ENCODE peak calls at places on chromosome 22, in four cellular contexts. U, F, T and V are unnamed samples.

GRCh38 chr22:24819941-24820461 is 14.0 kb downstream of the SGSM1 start:
- DNase-seq in U (no peak), F (no peak), T (no peak), V (no peak)

GRCh38 chr22:44372611-44373010 is 59.9 kb upstream of the SHISAL1 start:
- DNase-seq in F (no peak), T (no peak), U (no peak), V (no peak)

GRCh38 chr22:16933274-16933923 is 74.6 kb downstream of the GAB4 start:
- DNase-seq in T (no peak), U (no peak), F (no peak), V (no peak)

GRCh38 chr22:29473001-29473400 is 7.0 kb upstream of the NEFH start:
- DNase-seq in T (peak; percentile 12), U (no peak), F (no peak), V (no peak)

GRCh38 chr22:30742291-30743256 is 47.9 kb downstream of the OSBP2 start:
- DNase-seq in U (no peak), T (no peak), F (no peak), V (no peak)

GRCh38 chr22:22940961-22941605 is 53.5 kb downstream of the IGLL5 start:
- DNase-seq in F (no peak), T (no peak), U (no peak), V (peak; percentile 31)

GRCh38 chr22:17918840-17919239 is 105.5 kb downstream of the MICAL3 start:
- DNase-seq in T (no peak), F (no peak), U (peak; percentile 23), V (no peak)

GRCh38 chr22:39871008-39871798 is 22.4 kb downstream of the ENTHD1 start:
- DNase-seq in F (no peak), U (no peak), T (no peak), V (no peak)

GRCh38 chr22:24901448-24901847 is 45.0 kb downstream of the LHFPL7 start:
- DNase-seq in T (no peak), F (no peak), U (no peak), V (no peak)

GRCh38 chr22:41308544-41308947 is 7.2 kb downstream of the ZC3H7B start:
- DNase-seq in F (no peak), U (no peak), T (no peak), V (no peak)

GRCh38 chr22:24176630-24177029 is 4.7 kb upstream of the SUSD2 start:
- DNase-seq in T (no peak), F (no peak), U (no peak), V (no peak)

GRCh38 chr22:44811141-44811540 is 58.8 kb downstream of the ARHGAP8 start:
- DNase-seq in F (no peak), U (no peak), T (no peak), V (no peak)

GRCh38 chr22:30821863-30822215 is 127.2 kb downstream of the OSBP2 start:
- DNase-seq in F (no peak), U (no peak), T (no peak), V (no peak)

GRCh38 chr22:40547729-40548143 is 88.8 kb downstream of the MRTFA start:
- DNase-seq in U (no peak), F (no peak), T (no peak), V (no peak)

GRCh38 chr22:44450503-44450902 is 47.5 kb downstream of the RTL6 start:
- DNase-seq in T (no peak), F (no peak), U (no peak), V (no peak)

GRCh38 chr22:33561149-33561807 is 359.0 kb downstream of the LARGE1 start:
- DNase-seq in F (no peak), U (no peak), T (no peak), V (no peak)

GRCh38 chr22:39773976-39774539 is 119.5 kb downstream of the ENTHD1 start:
- DNase-seq in T (no peak), U (no peak), F (peak; percentile 67), V (no peak)

GRCh38 chr22:28815729-28816128 is 15.4 kb upstream of the XBP1 start:
- DNase-seq in U (no peak), F (no peak), T (no peak), V (no peak)

GRCh38 chr22:29907753-29908515 is 25.0 kb downstream of the MTMR3 start:
- DNase-seq in F (no peak), T (peak; percentile 62), U (peak; percentile 66), V (peak; percentile 78)

GRCh38 chr22:24521791-24522245 is 26.7 kb downstream of the UPB1 start:
- DNase-seq in F (peak; percentile 58), U (no peak), T (peak; percentile 74), V (no peak)

GRCh38 chr22:21942407-21942895 is 10.2 kb downstream of the PPM1F start:
- DNase-seq in T (peak; percentile 29), F (no peak), U (peak; percentile 40), V (no peak)

GRCh38 chr22:22878211-22878570 is 9.4 kb upstream of the IGLL5 start:
- DNase-seq in U (no peak), F (no peak), T (no peak), V (no peak)

GRCh38 chr22:45777046-45777851 is 105.6 kb downstream of the ATXN10 start:
- DNase-seq in F (no peak), U (no peak), T (no peak), V (no peak)

GRCh38 chr22:42721045-42721434 is 370 bp upstream of the A4GALT start:
- DNase-seq in T (no peak), U (no peak), F (no peak), V (no peak)

GRCh38 chr22:42717197-42717967 is 3.3 kb downstream of the A4GALT start:
- DNase-seq in U (no peak), T (no peak), F (no peak), V (no peak)

GRCh38 chr22:42720263-42721044 is at the start of gene A4GALT:
- DNase-seq in U (no peak), F (peak; percentile 87), T (no peak), V (no peak)

GRCh38 chr22:42719656-42720262 is 911 bp downstream of the A4GALT start:
- DNase-seq in U (no peak), T (no peak), F (peak; percentile 58), V (no peak)

DNA sequence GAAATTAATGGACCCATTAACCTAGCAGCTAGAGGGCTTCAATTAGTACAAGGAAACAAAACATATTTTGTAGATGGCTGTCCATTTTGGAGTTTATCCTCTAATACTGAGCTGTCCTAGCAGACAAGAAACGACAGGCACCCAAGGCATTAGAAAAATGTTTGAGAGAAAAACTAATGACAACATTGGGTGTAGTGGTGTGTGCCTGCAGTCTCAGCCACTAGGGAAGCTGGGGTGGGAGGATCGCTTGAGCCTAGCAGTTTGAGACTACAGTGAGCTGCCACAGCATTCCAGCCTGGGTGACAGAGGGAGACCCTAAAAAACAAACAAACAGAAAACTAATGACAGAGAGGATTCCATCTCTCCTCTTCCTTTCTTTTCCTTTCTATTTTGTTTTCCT is 1.5 kb downstream of the A4GALT start:
- DNase-seq in T (no peak), F (no peak), U (no peak), V (no peak)
- TF ChIP-seq CTCF in T (no peak), F (no peak), U (no peak), V (no peak)

DNA sequence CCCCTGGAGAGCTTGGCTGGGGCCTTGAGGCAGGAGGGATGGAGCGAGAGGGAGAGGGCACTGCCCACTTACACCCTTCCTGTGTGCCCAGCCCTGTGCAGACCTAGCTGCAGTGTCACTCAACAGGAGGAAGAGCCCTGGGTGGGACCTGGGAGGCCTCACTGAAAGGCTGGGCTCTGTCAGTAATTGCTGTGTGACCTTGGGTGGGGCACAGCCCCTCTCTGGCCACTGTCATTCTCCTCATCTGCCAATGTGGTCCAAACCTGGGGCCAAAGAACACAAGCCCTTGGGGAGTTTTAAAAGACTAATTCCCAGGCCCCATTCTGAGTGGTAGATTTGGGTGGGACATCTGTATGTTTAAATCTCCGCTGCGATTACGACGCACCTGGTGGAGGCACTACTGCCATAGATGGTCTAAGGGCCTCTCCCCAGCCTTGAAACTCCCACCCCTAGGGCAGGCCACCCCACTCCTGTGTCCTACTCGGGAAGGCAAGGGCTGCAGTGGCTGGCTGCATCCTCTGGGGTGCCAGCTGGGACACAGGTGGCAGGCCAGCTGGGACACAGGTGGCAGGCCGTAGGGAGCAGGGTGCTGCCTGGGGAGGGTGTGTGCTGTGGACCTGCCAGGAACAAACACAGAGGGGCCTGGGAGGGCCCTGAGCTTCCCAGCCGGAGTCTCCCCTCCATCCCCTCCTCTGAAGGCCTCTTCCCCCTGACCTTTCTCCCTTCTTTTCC is 12.3 kb upstream of the SOX10 start:
- DNase-seq in U (no peak), F (no peak), T (no peak), V (no peak)
- TF ChIP-seq CTCF in U (no peak), F (no peak), T (no peak), V (no peak)

GRCh38 chr22:50144005-50144614 is 26.4 kb upstream of the PANX2 start:
- DNase-seq in U (no peak), F (no peak), T (no peak), V (no peak)
- TF ChIP-seq CTCF in U (no peak), F (no peak), T (no peak), V (no peak)

DNA sequence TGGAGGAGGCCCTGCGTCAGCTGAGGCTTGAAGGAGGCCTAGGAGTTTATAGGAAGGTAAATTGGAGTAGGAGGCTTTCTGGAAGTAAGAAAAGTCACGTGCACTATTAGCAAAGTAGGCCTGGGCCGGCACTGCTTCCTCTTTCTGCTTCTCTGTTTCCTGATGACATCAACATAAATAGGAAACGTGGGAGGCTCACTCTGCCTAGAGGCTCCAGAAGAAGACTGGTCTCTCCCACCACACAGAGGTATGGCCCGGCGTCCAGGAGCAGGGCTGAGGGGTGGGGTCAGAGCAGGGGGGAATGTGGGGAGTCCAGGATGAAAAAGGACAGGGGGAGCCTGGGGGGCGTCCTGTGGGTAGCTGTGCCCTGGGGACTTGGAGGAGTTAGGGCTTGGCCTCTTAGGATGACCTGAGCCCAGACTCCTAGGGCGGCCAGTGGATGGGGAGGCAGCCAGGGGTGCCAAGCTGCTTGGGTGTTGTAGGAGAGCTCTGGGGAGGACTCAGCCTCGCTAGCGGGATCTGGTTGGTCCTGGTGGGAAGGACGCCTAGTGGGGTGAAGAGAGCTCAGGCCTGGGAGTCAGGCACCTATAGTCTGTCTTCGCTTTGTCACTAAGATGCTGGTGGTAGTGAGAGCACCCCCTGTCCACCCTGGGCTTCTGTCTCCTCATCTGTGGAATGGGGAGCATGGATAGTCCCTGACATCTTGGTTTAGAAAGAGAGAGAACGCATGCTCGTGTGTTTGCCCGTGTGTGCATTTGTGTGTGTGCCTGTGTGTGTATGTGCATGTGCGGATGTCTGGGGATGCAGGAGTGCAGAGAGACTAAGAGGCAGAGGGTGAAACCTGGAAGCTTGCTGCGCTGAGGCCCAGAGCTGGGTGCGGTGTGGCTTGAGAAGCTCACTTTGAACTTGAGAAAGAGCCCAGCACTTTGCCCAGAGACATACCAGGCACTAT is at the start of gene CSF2RB:
- DNase-seq in F (peak; percentile 50), T (peak; percentile 93), U (no peak), V (no peak)
- TF ChIP-seq CTCF in F (no peak), T (no peak), U (no peak), V (no peak)

DNA sequence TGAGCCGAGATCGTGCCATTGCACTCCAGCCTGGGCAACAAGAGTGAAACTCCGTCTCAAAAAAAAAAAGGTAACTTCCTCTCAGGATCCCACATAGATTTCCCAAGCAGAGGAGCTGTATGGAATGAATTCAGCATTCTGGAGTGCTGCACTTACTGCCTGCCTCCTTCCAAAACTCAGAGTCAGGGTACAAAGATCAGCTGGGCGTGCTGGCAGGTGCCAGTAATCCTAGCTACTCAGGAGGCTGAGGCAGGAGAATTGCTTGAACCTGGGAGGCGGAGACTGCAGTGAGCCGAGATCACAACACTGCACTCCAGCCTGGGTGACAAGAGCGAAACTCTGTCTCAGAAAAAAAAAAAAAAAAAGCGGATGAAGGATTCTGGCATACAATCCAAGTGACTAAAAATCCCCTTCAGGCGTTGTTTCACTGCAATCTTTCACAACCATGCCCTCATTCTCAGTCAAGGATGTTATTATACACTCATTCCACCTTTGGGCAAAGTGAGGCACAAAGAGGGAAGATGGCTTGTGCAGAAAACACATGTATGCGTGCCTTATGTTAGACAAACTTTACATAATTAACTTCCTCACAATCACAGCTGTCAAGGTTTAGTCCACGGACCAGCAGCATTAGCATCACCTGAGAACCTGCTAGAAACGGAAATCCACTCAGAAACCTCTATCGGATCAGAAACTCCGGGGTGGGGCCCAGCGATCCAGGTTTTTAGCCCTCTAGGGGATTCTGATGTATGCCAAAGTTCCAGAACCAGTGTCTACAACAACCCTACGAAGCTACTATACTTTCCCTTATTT is 1.1 kb upstream of the NOL12 start:
- DNase-seq in F (no peak), U (no peak), T (no peak), V (no peak)
- TF ChIP-seq CTCF in F (no peak), U (no peak), T (no peak), V (no peak)